ENCODE peak calls at places on chromosome 12, in five cellular contexts. E is left lung, C is AG04450, I is heart right ventricle, R is aorta. T is an unnamed sample.

GRCh38 chr12:75834591-75834990 is 197.0 kb downstream of the PHLDA1 start:
- DNase-seq in E (no peak), C (no peak), I (no peak), R (no peak), T (no peak)

GRCh38 chr12:116933512-116934246 is 22.9 kb downstream of the FBXW8 start:
- DNase-seq in E (no peak), C (no peak), I (no peak), R (no peak), T (no peak)

GRCh38 chr12:49331360-49332222 is 5.4 kb downstream of the C1QL4 start:
- DNase-seq in E (no peak), C (peak), I (peak), R (no peak), T (peak)

GRCh38 chr12:79086546-79086945 is 222.0 kb downstream of the SYT1 start:
- DNase-seq in E (no peak), C (no peak), I (no peak), R (no peak), T (no peak)

GRCh38 chr12:132471011-132471857 is 18.7 kb upstream of the FBRSL1 start:
- DNase-seq in E (peak), C (no peak), I (no peak), R (no peak), T (no peak)

GRCh38 chr12:25436206-25436912 is 116.7 kb downstream of the LMNTD1 start:
- DNase-seq in E (no peak), C (peak), I (no peak), R (no peak), T (no peak)

GRCh38 chr12:70842136-70842535 is 78.4 kb downstream of the PTPRR start:
- DNase-seq in E (no peak), C (no peak), I (no peak), R (no peak), T (no peak)

GRCh38 chr12:86261142-86261541 is 5.0 kb upstream of the MGAT4C start:
- DNase-seq in E (no peak), C (no peak), I (no peak), R (no peak), T (no peak)

GRCh38 chr12:40248034-40248433 is 23.2 kb downstream of the LRRK2 start:
- DNase-seq in E (no peak), C (no peak), I (no peak), R (no peak), T (no peak)

GRCh38 chr12:65778268-65779090 is 45.8 kb upstream of the HMGA2 start:
- DNase-seq in E (no peak), C (no peak), I (no peak), R (no peak), T (no peak)

GRCh38 chr12:12897286-12897685 is 5.9 kb downstream of the GPRC5A start:
- DNase-seq in E (no peak), C (no peak), I (no peak), R (no peak), T (no peak)

GRCh38 chr12:124650912-124651311 is 83.5 kb upstream of the NCOR2 start:
- DNase-seq in E (no peak), C (no peak), I (no peak), R (no peak), T (no peak)

GRCh38 chr12:25322918-25323773 is 72.4 kb upstream of the KRAS start:
- DNase-seq in E (no peak), C (no peak), I (no peak), R (no peak), T (no peak)

GRCh38 chr12:113980537-113981337 is 14.6 kb upstream of the RBM19 start:
- DNase-seq in E (no peak), C (peak), I (no peak), R (no peak), T (no peak)

GRCh38 chr12:4114986-4115385 is 158.6 kb upstream of the CCND2 start:
- DNase-seq in E (no peak), C (no peak), I (no peak), R (no peak), T (peak)

GRCh38 chr12:4115570-4115969 is 158.0 kb upstream of the CCND2 start:
- DNase-seq in E (no peak), C (no peak), I (no peak), R (no peak), T (peak)

GRCh38 chr12:4112290-4112689 is 161.3 kb upstream of the CCND2 start:
- DNase-seq in E (no peak), C (no peak), I (no peak), R (no peak), T (no peak)

GRCh38 chr12:4111010-4111409 is 162.6 kb upstream of the CCND2 start:
- DNase-seq in E (no peak), C (no peak), I (no peak), R (no peak), T (no peak)

GRCh38 chr12:4112734-4113396 is 160.7 kb upstream of the CCND2 start:
- DNase-seq in E (no peak), C (no peak), I (no peak), R (no peak), T (peak)
- H3K27ac ChIP-seq in E (no peak), C (no peak), I (no peak), R (no peak), T (no peak)

GRCh38 chr12:7130791-7131501 is 775 bp downstream of the CLSTN3 start:
- DNase-seq in E (peak), C (no peak), I (peak), R (peak), T (no peak)
- H3K4me3 ChIP-seq in E (peak), C (peak), I (peak), R (peak), T (peak)

GRCh38 chr12:26689281-26689841 is 143.6 kb downstream of the ITPR2 start:
- DNase-seq in E (no peak), C (no peak), I (no peak), R (no peak), T (no peak)
- H3K27ac ChIP-seq in E (no peak), C (no peak), I (no peak), R (no peak), T (no peak)

GRCh38 chr12:32535260-32535999 is 136.1 kb downstream of the FGD4 start:
- DNase-seq in E (peak), C (no peak), I (peak), R (peak), T (peak)
- H3K4me3 ChIP-seq in E (peak), C (peak), I (peak), R (peak), T (peak)

GRCh38 chr12:15629108-15629507 is 160.1 kb downstream of the EPS8 start:
- DNase-seq in E (no peak), C (peak), I (peak), R (peak), T (peak)
- H3K27ac ChIP-seq in E (peak), C (peak), I (peak), R (peak), T (peak)

GRCh38 chr12:101209319-101210302 is at the start of gene SLC5A8:
- DNase-seq in E (peak), C (no peak), I (no peak), R (no peak), T (no peak)
- H3K4me3 ChIP-seq in E (peak), C (no peak), I (no peak), R (no peak), T (no peak)

GRCh38 chr12:120690083-120690450 is 3.1 kb downstream of the MLEC start:
- DNase-seq in E (no peak), C (no peak), I (no peak), R (no peak), T (no peak)

GRCh38 chr12:120690978-120691377 is 4.0 kb downstream of the MLEC start:
- DNase-seq in E (no peak), C (no peak), I (no peak), R (no peak), T (no peak)

GRCh38 chr12:120687570-120688289 is 781 bp downstream of the MLEC start:
- DNase-seq in E (no peak), C (no peak), I (no peak), R (no peak), T (peak)

GRCh38 chr12:120688527-120689071 is 1.6 kb downstream of the MLEC start:
- DNase-seq in E (no peak), C (no peak), I (no peak), R (no peak), T (no peak)

DNA sequence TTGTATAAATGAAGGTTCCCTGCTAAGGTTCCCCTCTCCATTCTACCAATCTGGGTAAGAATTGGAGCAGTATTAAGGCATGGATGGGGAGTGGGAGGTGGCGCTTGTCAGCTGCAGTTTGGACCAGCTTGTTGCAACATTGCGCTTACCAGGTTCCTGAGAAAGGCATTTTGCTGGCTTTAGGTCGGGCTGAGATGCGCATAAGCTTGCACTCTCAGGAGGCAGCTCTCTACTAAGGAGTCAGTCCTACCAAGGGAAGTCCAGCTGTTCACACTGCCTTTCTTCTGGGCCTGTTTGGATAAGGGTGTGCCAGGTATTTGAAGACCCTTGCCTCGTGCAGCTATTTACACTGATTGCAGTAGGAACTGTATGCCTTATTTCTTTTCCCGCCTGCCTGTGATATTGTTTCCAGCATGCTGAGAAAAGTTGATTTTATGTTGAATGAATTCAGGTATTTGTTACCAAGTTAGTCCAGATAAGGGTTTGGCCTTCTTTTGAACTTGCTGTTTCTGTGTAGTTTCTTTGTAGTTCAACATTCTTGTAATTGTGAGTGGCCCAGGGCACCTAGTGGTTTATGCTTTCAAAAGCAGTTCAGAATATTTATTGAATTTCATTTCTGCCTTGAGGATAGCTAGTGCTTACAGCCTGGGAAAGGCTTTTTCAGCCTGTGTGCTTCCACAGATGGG is 2.6 kb downstream of the MLEC start:
- DNase-seq in E (no peak), C (no peak), I (no peak), R (no peak), T (no peak)
- H3K27ac ChIP-seq in E (no peak), C (no peak), I (peak), R (no peak), T (peak)

GRCh38 chr12:57895337-57896138 is 45.8 kb upstream of the ATP23 start:
- DNase-seq in E (no peak), C (no peak), I (no peak), R (no peak), T (no peak)

GRCh38 chr12:57896139-57896436 is 45.3 kb upstream of the ATP23 start:
- DNase-seq in E (no peak), C (no peak), I (no peak), R (no peak), T (no peak)

GRCh38 chr12:57896437-57897201 is 44.7 kb upstream of the ATP23 start:
- DNase-seq in E (peak), C (peak), I (peak), R (peak), T (peak)

GRCh38 chr12:57893460-57894353 is 47.2 kb upstream of the CTDSP2 start:
- DNase-seq in E (peak), C (peak), I (peak), R (peak), T (peak)

DNA sequence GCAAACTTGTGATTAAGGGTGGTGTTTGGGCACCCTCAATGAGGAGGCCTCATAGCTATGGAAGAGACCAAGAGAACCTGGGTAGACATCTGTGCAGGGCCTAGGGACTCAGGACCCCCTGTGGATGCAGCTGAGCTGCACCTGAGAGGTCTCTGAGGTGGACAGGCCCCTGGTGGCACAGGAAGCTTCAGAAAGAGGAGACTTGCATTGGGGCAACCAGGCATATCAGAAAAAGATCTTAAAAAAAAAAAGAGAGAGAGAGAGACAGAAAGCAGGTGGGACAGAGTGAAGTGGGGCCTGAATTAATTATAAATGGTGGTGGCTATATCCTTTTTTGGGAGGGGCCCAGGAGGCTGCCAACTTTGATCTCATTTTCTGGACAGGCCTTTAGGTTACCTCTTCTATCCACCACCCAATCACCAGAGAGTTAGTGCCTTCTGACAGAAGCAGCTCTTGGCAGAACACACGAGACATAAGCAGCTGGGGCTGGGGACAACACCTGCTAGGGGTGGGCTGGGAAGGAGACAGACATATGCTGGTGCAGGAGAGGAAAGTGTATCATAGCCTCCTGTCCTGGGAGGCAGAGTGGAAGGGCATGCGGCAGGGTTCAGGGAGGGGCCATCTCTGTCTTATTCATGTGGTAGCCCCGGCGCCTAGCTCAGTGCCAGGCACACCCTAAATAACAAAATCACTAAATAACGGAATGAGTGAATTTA is 46.6 kb upstream of the ATP23 start:
- DNase-seq in E (no peak), C (no peak), I (no peak), R (no peak), T (no peak)
- H3K4me3 ChIP-seq in E (no peak), C (peak), I (peak), R (no peak), T (peak)

GRCh38 chr12:94586589-94587259 is 63.6 kb downstream of the TMCC3 start:
- DNase-seq in E (no peak), C (no peak), I (no peak), R (no peak), T (no peak)
- H3K27ac ChIP-seq in E (peak), C (no peak), I (peak), R (no peak), T (peak)

T was measured in sigmoid colon.